ENCODE peak calls at places on chromosome 4, in eight cellular contexts. A is PC-3; U is lower lobe of right lung; B is ovary; C is CD4-positive, alpha-beta T cell; S is kidney; R is coronary artery; V is heart right ventricle. N is an unnamed sample.

GRCh38 chr4:51851937-51852290 is 9.0 kb downstream of the DCUN1D4 start:
- DNase-seq in A (no peak), U (no peak), B (no peak), C (no peak), S (no peak), R (no peak), V (no peak), N (no peak)

GRCh38 chr4:123230061-123230460 is 166.5 kb upstream of the SPRY1 start:
- DNase-seq in A (no peak), U (no peak), B (no peak), C (no peak), S (no peak), R (no peak), V (no peak), N (no peak)

GRCh38 chr4:109998867-109999303 is 86.2 kb downstream of the EGF start:
- DNase-seq in A (peak), U (no peak), B (no peak), C (no peak), S (no peak), R (no peak), V (no peak), N (no peak)

GRCh38 chr4:8393593-8394038 is 46.9 kb downstream of the ACOX3 start:
- DNase-seq in A (peak), U (no peak), B (peak), C (no peak), S (no peak), R (peak), V (no peak), N (peak)

GRCh38 chr4:118867311-118868067 is 21.2 kb upstream of the SYNPO2 start:
- DNase-seq in A (no peak), U (no peak), B (no peak), C (no peak), S (no peak), R (no peak), V (no peak), N (no peak)

GRCh38 chr4:188439641-188440311 is 300.5 kb downstream of the TRIML1 start:
- DNase-seq in A (peak), U (no peak), B (no peak), C (no peak), S (no peak), R (no peak), V (peak), N (no peak)

GRCh38 chr4:150078041-150078995 is at the start of gene DCLK2:
- DNase-seq in A (peak), U (peak), B (peak), C (no peak), S (peak), R (peak), V (peak), N (peak)

GRCh38 chr4:153276966-153277365 is 67.5 kb upstream of the MND1 start:
- DNase-seq in A (no peak), U (no peak), B (no peak), C (no peak), S (no peak), R (no peak), V (peak), N (no peak)

GRCh38 chr4:94758700-94759399 is 1.1 kb downstream of the BMPR1B start:
- DNase-seq in A (peak), U (no peak), B (peak), C (no peak), S (no peak), R (no peak), V (no peak), N (no peak)

GRCh38 chr4:7377223-7377865 is 57.4 kb downstream of the PSAPL1 start:
- DNase-seq in A (no peak), U (no peak), B (no peak), C (no peak), S (no peak), R (no peak), V (no peak), N (no peak)

GRCh38 chr4:184573701-184574100 is 75.5 kb downstream of the CASP3 start:
- DNase-seq in A (no peak), U (no peak), B (no peak), C (no peak), S (no peak), R (no peak), V (no peak), N (no peak)

GRCh38 chr4:128570380-128570779 is 239.1 kb upstream of the JADE1 start:
- DNase-seq in A (peak), U (peak), B (peak), C (no peak), S (no peak), R (no peak), V (no peak), N (peak)

GRCh38 chr4:35038079-35038805 is 1206.1 kb downstream of the ARAP2 start:
- DNase-seq in A (no peak), U (no peak), B (no peak), C (no peak), S (peak), R (no peak), V (no peak), N (no peak)

GRCh38 chr4:83082777-83083176 is 31.8 kb downstream of the PLAC8 start:
- DNase-seq in A (peak), U (no peak), B (no peak), C (no peak), S (no peak), R (no peak), V (no peak), N (no peak)

GRCh38 chr4:7067147-7067522 is 729 bp downstream of the GRPEL1 start:
- DNase-seq in A (peak), U (no peak), B (no peak), C (no peak), S (no peak), R (no peak), V (no peak), N (no peak)

GRCh38 chr4:37682701-37683401 is 3.3 kb downstream of the RELL1 start:
- DNase-seq in A (no peak), U (no peak), B (no peak), C (no peak), S (no peak), R (no peak), V (no peak), N (no peak)

GRCh38 chr4:142777045-142777743 is 68.9 kb downstream of the INPP4B start:
- DNase-seq in A (no peak), U (no peak), B (no peak), C (no peak), S (no peak), R (no peak), V (no peak), N (no peak)

GRCh38 chr4:74874785-74875367 is 58.0 kb upstream of the PARM1 start:
- DNase-seq in A (peak), U (no peak), B (no peak), C (no peak), S (no peak), R (no peak), V (no peak), N (no peak)

GRCh38 chr4:179352221-179352620 is 1910.0 kb upstream of the AGA start:
- DNase-seq in A (no peak), U (no peak), B (no peak), C (no peak), S (no peak), R (no peak), V (no peak), N (no peak)

DNA sequence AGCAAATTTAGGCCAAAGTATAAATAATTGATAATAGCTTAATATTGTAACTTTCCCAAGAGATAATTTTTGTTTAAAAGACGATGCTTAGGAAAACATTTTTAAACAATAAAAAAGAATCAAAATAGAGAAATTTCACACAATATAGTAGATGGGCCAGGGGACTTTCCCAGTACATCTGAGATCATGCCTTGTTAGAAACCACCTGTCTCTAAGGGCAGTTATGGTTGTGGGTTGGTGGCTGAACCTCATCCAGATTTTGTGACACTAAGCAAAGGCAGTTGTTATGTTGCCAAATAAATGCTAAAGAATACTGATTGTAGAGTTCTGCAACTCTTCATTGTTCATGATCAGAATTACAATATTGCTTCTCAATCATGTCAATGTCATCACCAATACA is 270.6 kb downstream of the BANK1 start:
- DNase-seq in A (no peak), U (no peak), B (no peak), C (no peak), S (no peak), R (no peak), V (no peak), N (no peak)
- H3K27ac ChIP-seq in A (no peak), U (no peak), B (no peak), C (no peak), S (no peak), R (no peak), V (no peak), N (no peak)

GRCh38 chr4:26782168-26782829 is 78.3 kb upstream of the STIM2 start:
- DNase-seq in A (peak), U (no peak), B (no peak), C (no peak), S (no peak), R (no peak), V (no peak), N (no peak)

GRCh38 chr4:26780524-26780923 is 80.1 kb upstream of the STIM2 start:
- DNase-seq in A (peak), U (no peak), B (no peak), C (no peak), S (no peak), R (no peak), V (no peak), N (no peak)

GRCh38 chr4:26784207-26784606 is 76.4 kb upstream of the STIM2 start:
- DNase-seq in A (no peak), U (no peak), B (no peak), C (no peak), S (no peak), R (no peak), V (no peak), N (no peak)

GRCh38 chr4:26785312-26785711 is 75.3 kb upstream of the STIM2 start:
- DNase-seq in A (no peak), U (no peak), B (no peak), C (no peak), S (no peak), R (no peak), V (no peak), N (no peak)

DNA sequence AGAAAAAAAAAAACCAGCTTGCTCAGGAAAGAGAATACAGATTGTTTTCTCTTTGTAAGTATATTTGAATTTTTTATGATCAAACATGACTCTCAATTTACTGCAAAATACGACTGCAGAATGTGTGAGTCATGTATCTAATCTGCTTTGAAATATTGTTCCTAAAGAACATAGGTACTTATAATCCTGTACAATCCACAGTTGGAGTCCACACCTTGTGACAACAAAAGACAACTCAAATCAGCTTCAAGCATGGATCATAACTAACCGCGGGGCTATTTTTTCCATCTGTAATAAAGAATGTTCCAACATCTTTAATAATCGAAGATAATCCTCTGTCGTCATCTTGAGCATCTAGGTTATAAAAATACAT is 77.8 kb upstream of the STIM2 start:
- DNase-seq in A (peak), U (no peak), B (no peak), C (no peak), S (no peak), R (no peak), V (no peak), N (no peak)
- H3K27ac ChIP-seq in A (peak), U (no peak), B (no peak), C (no peak), S (no peak), R (no peak), V (no peak), N (no peak)

DNA sequence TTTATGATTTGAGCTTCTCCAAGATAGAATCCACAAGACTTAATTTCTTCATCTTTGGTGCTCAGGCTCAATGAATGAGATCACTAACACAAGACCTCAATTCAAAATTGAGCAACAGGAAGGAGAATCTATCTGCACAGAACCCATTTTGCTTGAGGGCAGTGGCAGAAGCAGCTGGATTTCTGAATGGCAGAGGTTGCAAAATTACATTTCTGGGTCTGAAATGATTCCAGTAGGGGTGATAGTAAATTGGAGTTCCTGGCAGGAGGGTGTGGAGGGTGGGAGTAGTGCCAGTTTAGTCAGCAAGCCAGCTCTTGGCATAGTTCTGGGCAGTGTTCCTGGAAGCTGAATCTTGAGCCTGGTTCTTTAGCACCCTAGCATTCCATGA is 281.1 kb downstream of the SLC7A11 start:
- DNase-seq in A (peak), U (no peak), B (no peak), C (no peak), S (no peak), R (no peak), V (no peak), N (no peak)
- H3K27ac ChIP-seq in A (peak), U (no peak), B (no peak), C (no peak), S (no peak), R (no peak), V (no peak), N (no peak)

DNA sequence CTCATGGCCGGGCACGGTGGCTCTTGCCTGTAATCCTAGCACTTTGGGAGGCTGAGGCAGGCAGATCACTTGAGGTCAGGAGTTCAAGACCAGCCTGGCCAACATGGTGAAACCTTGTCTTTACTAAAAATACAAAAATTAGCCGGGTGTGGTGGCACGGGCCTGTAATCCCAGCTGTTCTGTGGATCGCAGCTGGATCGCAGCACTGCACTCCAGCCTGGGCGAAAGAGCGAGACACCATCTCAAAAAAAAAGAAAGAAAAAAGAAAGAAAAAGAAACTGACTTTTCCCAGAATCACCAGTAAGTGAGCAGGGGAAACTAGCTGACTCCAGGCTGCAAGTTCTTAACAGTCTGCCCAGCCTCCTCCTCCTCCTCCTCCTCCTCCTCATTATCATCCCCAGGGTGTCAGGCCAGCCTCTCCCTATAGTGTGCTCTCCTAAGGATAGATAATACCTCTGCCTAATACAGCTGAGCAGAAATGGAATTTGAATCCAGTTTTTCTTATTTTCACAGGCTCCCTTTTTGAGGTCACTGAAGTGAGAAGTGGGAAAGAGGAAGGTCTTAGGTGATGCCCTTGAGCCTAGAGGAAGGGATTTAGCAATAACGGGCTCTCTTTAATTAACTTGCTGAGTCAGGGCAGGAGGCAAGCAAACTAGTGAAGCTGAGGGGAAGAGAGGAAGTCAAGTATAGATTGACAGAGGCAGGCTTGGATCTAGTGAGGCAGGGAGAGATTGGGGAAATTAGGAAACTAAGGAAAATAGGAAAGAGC is 11.8 kb upstream of the ELF2 start:
- DNase-seq in A (no peak), U (no peak), B (no peak), C (no peak), S (no peak), R (no peak), V (no peak), N (no peak)
- H3K27ac ChIP-seq in A (no peak), U (peak), B (no peak), C (no peak), S (no peak), R (no peak), V (peak), N (peak)

GRCh38 chr4:5759236-5760075 is 48.5 kb downstream of the EVC start:
- DNase-seq in A (no peak), U (no peak), B (no peak), C (no peak), S (no peak), R (peak), V (no peak), N (peak)

GRCh38 chr4:5757954-5758353 is 47.0 kb downstream of the EVC start:
- DNase-seq in A (no peak), U (no peak), B (no peak), C (no peak), S (no peak), R (peak), V (no peak), N (peak)

GRCh38 chr4:5760246-5760645 is 49.2 kb downstream of the EVC start:
- DNase-seq in A (no peak), U (no peak), B (no peak), C (no peak), S (no peak), R (peak), V (no peak), N (no peak)

GRCh38 chr4:5757536-5757935 is 46.5 kb downstream of the EVC start:
- DNase-seq in A (no peak), U (no peak), B (no peak), C (no peak), S (no peak), R (no peak), V (no peak), N (peak)

GRCh38 chr4:5758741-5759140 is 47.7 kb downstream of the EVC start:
- DNase-seq in A (peak), U (no peak), B (no peak), C (no peak), S (no peak), R (peak), V (no peak), N (peak)
- H3K27ac ChIP-seq in A (peak), U (no peak), B (no peak), C (no peak), S (no peak), R (no peak), V (no peak), N (no peak)

GRCh38 chr4:40202474-40202873 is 5.6 kb downstream of the RHOH start:
- DNase-seq in A (no peak), U (no peak), B (no peak), C (no peak), S (no peak), R (no peak), V (no peak), N (no peak)
- H3K27ac ChIP-seq in A (no peak), U (peak), B (no peak), C (peak), S (no peak), R (no peak), V (no peak), N (no peak)

GRCh38 chr4:76435689-76436176 is 704 bp downstream of the SHROOM3 start:
- DNase-seq in A (no peak), U (no peak), B (no peak), C (no peak), S (no peak), R (no peak), V (no peak), N (no peak)
- H3K27ac ChIP-seq in A (no peak), U (peak), B (no peak), C (no peak), S (no peak), R (peak), V (peak), N (no peak)

GRCh38 chr4:20318011-20318898 is 66.5 kb downstream of the SLIT2 start:
- DNase-seq in A (no peak), U (no peak), B (no peak), C (no peak), S (no peak), R (no peak), V (no peak), N (no peak)
- H3K27ac ChIP-seq in A (no peak), U (no peak), B (no peak), C (no peak), S (no peak), R (no peak), V (no peak), N (no peak)

N was measured in sigmoid colon.